ENCODE peak calls at places on chromosomes 11 and 22, in seven cellular contexts. I is neural crest cell; O is activated CD4-positive, alpha-beta T cell treated with anti-CD3 and anti-CD28 coated beads for 4 hours; D is CD4-positive, alpha-beta T cell; Q is AML-193; W is bronchial epithelial cell; Z is GM23248. L is an unnamed sample.
A peak's percentile ranks its signal among the peaks of the same experiment; 100 is the strongest.

GRCh38 chr11:61141601-61142028 is 19.6 kb downstream of the VPS37C start:
- DNase-seq in Q (no peak), O (no peak), Z (no peak), W (no peak), I (no peak), D (no peak), L (no peak)

GRCh38 chr11:85517272-85517671 is 109.9 kb downstream of the DLG2 start:
- DNase-seq in O (no peak), W (no peak), Z (no peak), D (no peak), Q (no peak), I (no peak), L (no peak)

GRCh38 chr11:9528573-9529332 is 44.7 kb upstream of the WEE1 start:
- DNase-seq in Q (no peak), O (no peak), I (no peak), W (no peak), Z (no peak), D (no peak), L (no peak)

GRCh38 chr11:12683857-12684256 is 9.6 kb downstream of the TEAD1 start:
- DNase-seq in D (no peak), I (no peak), Z (peak; percentile 60), Q (no peak), O (no peak), W (no peak), L (peak; percentile 84)

GRCh38 chr11:120324932-120325810 is at the start of gene TLCD5:
- DNase-seq in I (peak; percentile 75), W (no peak), Q (no peak), O (peak; percentile 29), Z (peak; percentile 83), D (no peak), L (peak; percentile 45)

GRCh38 chr22:32558681-32559355 is 84.2 kb downstream of the FBXO7 start:
- DNase-seq in Z (peak; percentile 93), O (no peak), W (peak; percentile 91), Q (no peak), I (no peak), D (no peak), L (peak; percentile 82)

GRCh38 chr11:132858203-132858602 is 674.1 kb downstream of the OPCML start:
- DNase-seq in I (peak; percentile 14), Q (peak; percentile 0), W (peak; percentile 46), Z (peak; percentile 65), O (no peak), D (no peak), L (peak; percentile 16)

GRCh38 chr11:63768232-63769043 is at the start of gene ZFTA:
- DNase-seq in Q (no peak), Z (peak; percentile 82), I (peak; percentile 83), W (no peak), D (peak; percentile 49), O (peak; percentile 47), L (peak; percentile 41)

GRCh38 chr11:126317681-126318641 is 14.1 kb downstream of the DCPS start:
- DNase-seq in O (no peak), D (peak; percentile 16), W (peak; percentile 28), I (no peak), Q (peak; percentile 32), Z (peak; percentile 87), L (peak; percentile 61)

GRCh38 chr22:23065069-23065451 is 5.3 kb upstream of the GNAZ start:
- DNase-seq in Z (no peak), W (no peak), O (no peak), Q (no peak), I (no peak), D (no peak), L (no peak)

GRCh38 chr11:61062181-61062955 is 39.9 kb upstream of the CD5 start:
- DNase-seq in Q (no peak), Z (no peak), O (no peak), I (no peak), W (no peak), D (no peak), L (no peak)

GRCh38 chr11:62665630-62666258 is 632 bp downstream of the CSKMT start:
- DNase-seq in I (no peak), W (no peak), Z (peak; percentile 80), Q (peak; percentile 66), D (peak; percentile 53), O (peak; percentile 74), L (no peak)

GRCh38 chr22:26438006-26438405 is 8.9 kb downstream of the ASPHD2 start:
- DNase-seq in I (no peak), D (no peak), W (no peak), Q (no peak), O (no peak), Z (no peak), L (no peak)

GRCh38 chr22:50304528-50305392 is 2.7 kb downstream of the PLXNB2 start:
- DNase-seq in W (peak; percentile 65), I (no peak), O (no peak), D (no peak), Q (no peak), Z (peak; percentile 69), L (no peak)

GRCh38 chr11:70192666-70193410 is 10.3 kb upstream of the FADD start:
- DNase-seq in O (no peak), D (no peak), Z (no peak), W (no peak), I (no peak), Q (no peak), L (no peak)

GRCh38 chr11:16791494-16791961 is 53.1 kb downstream of the C11orf58 start:
- DNase-seq in Q (peak; percentile 58), I (no peak), W (peak; percentile 90), D (no peak), Z (peak; percentile 95), O (no peak), L (peak; percentile 92)

GRCh38 chr11:117986981-117987495 is 844 bp downstream of the IL10RA start:
- DNase-seq in D (peak; percentile 62), Q (peak; percentile 82), Z (peak; percentile 23), I (no peak), O (peak; percentile 60), W (peak; percentile 20), L (no peak)

GRCh38 chr11:134040386-134041297 is 28.2 kb upstream of the JAM3 start:
- DNase-seq in Z (peak; percentile 28), I (no peak), O (no peak), Q (no peak), D (no peak), W (peak; percentile 58), L (no peak)

GRCh38 chr11:117392979-117393378 is 65.3 kb downstream of the CEP164 start:
- DNase-seq in W (no peak), Q (no peak), Z (no peak), O (no peak), I (no peak), D (no peak), L (no peak)

GRCh38 chr11:3984896-3985295 is 109.7 kb upstream of the RRM1 start:
- DNase-seq in Z (no peak), Q (no peak), I (no peak), W (no peak), O (peak; percentile 42), D (peak; percentile 32), L (no peak)

GRCh38 chr11:46363031-46363407 is 15.8 kb downstream of the DGKZ start:
- DNase-seq in D (no peak), O (no peak), Q (peak; percentile 43), I (no peak), Z (peak; percentile 73), W (peak; percentile 61), L (peak; percentile 47)

GRCh38 chr11:66976048-66976467 is 954 bp downstream of the C11orf86 start:
- DNase-seq in Z (no peak), D (no peak), Q (no peak), I (peak; percentile 70), W (no peak), O (no peak), L (no peak)

GRCh38 chr11:119723243-119723951 is 5.6 kb downstream of the NECTIN1 start:
- DNase-seq in W (no peak), I (no peak), Z (no peak), Q (no peak), D (no peak), O (no peak), L (no peak)

GRCh38 chr22:30506507-30506968 is 1.0 kb upstream of the SEC14L4 start:
- DNase-seq in O (no peak), I (no peak), Z (no peak), Q (no peak), D (no peak), W (no peak), L (no peak)

GRCh38 chr22:41603873-41604332 is 14.3 kb upstream of the PMM1 start:
- DNase-seq in W (no peak), Z (no peak), I (no peak), O (peak; percentile 24), D (peak; percentile 19), Q (no peak), L (no peak)

GRCh38 chr11:121091492-121092179 is 9.4 kb upstream of the TECTA start:
- DNase-seq in D (no peak), Q (peak; percentile 70), Z (no peak), O (no peak), I (no peak), W (no peak), L (no peak)

GRCh38 chr11:70233511-70233919 is 30.4 kb downstream of the FADD start:
- DNase-seq in I (no peak), O (no peak), W (peak; percentile 100), D (no peak), Z (peak; percentile 91), Q (no peak), L (peak; percentile 88)

L was measured in HFFc6.